ENCODE peak calls at places on chromosomes 12 and 14, in five cellular contexts. Z is H7, B is mucosa of descending colon, Q is suprapubic skin, I is GM06990. P is an unnamed sample.

GRCh38 chr14:73833530-73834257 is 17.9 kb upstream of the PTGR2 start:
- DNase-seq in Z (peak), I (no peak), B (no peak), Q (no peak), P (no peak)

GRCh38 chr14:74392616-74393570 is 33.1 kb downstream of the SYNDIG1L start:
- DNase-seq in B (no peak), I (no peak), Q (no peak), Z (no peak), P (no peak)

GRCh38 chr14:70904376-70904775 is 2.9 kb upstream of the PCNX1 start:
- DNase-seq in Z (no peak), I (no peak), Q (no peak), B (no peak), P (no peak)

GRCh38 chr14:44962573-44963528 is 861 bp downstream of the TOGARAM1 start:
- DNase-seq in I (no peak), B (peak), Z (peak), Q (peak), P (no peak)

GRCh38 chr14:97458302-97459137 is 661.3 kb downstream of the VRK1 start:
- DNase-seq in Q (peak), B (peak), Z (peak), I (peak), P (no peak)

GRCh38 chr14:22908601-22909000 is 10.3 kb downstream of the RBM23 start:
- DNase-seq in B (no peak), Q (no peak), I (no peak), Z (no peak), P (no peak)

GRCh38 chr12:12008232-12008850 is 62.4 kb upstream of the BCL2L14 start:
- DNase-seq in Z (peak), B (no peak), Q (no peak), I (peak), P (peak)

GRCh38 chr14:54565236-54566151 is 1.4 kb upstream of the SAMD4A start:
- DNase-seq in Z (peak), Q (peak), I (peak), B (peak), P (no peak)

GRCh38 chr12:31832740-31833540 is 104.1 kb upstream of the AMN1 start:
- DNase-seq in I (peak), B (peak), Z (no peak), Q (no peak), P (peak)

GRCh38 chr12:95942106-95942531 is 295 bp downstream of the CCDC38 start:
- DNase-seq in Z (no peak), Q (no peak), B (no peak), I (no peak), P (no peak)

GRCh38 chr12:47164730-47165439 is 85.1 kb upstream of the AMIGO2 start:
- DNase-seq in Q (no peak), Z (no peak), I (no peak), B (no peak), P (no peak)

GRCh38 chr14:59435106-59435505 is 30.1 kb downstream of the GPR135 start:
- DNase-seq in I (no peak), Q (no peak), B (no peak), Z (no peak), P (no peak)

GRCh38 chr14:57389646-57390036 is 745 bp upstream of the NAA30 start:
- DNase-seq in B (peak), I (no peak), Z (peak), Q (no peak), P (no peak)

GRCh38 chr12:109645708-109646107 is 67.9 kb upstream of the FAM222A start:
- DNase-seq in Q (no peak), Z (no peak), B (no peak), I (no peak), P (no peak)

GRCh38 chr14:33709286-33709685 is 241.6 kb downstream of the EGLN3 start:
- DNase-seq in Z (no peak), Q (no peak), B (no peak), I (no peak), P (no peak)

GRCh38 chr14:76109087-76109880 is 42.4 kb upstream of the GPATCH2L start:
- DNase-seq in Z (no peak), I (no peak), Q (no peak), B (no peak), P (no peak)

GRCh38 chr12:120225852-120226640 is 25.1 kb upstream of the RPLP0 start:
- DNase-seq in Q (no peak), B (peak), Z (peak), I (peak), P (no peak)

GRCh38 chr12:13154027-13154538 is 42.4 kb upstream of the EMP1 start:
- DNase-seq in I (no peak), Z (no peak), Q (no peak), B (no peak), P (no peak)

GRCh38 chr14:56244138-56244789 is 126.1 kb downstream of the PELI2 start:
- DNase-seq in I (no peak), Z (no peak), Q (no peak), B (no peak), P (no peak)

GRCh38 chr12:108374596-108375320 is 35.6 kb upstream of the CMKLR1 start:
- DNase-seq in Z (no peak), Q (no peak), B (no peak), I (no peak), P (no peak)

GRCh38 chr14:40656301-40656700 is 950.4 kb upstream of the LRFN5 start:
- DNase-seq in I (no peak), B (no peak), Z (no peak), Q (no peak), P (no peak)

GRCh38 chr14:61608245-61609142 is 86.8 kb upstream of the HIF1A start:
- DNase-seq in I (no peak), Z (no peak), Q (no peak), B (peak), P (no peak)

GRCh38 chr14:63952933-63953437 is 100.2 kb downstream of the SYNE2 start:
- DNase-seq in I (no peak), Q (no peak), Z (no peak), B (no peak), P (no peak)

GRCh38 chr12:26298785-26299621 is 103.6 kb downstream of the SSPN start:
- DNase-seq in I (peak), Q (no peak), Z (peak), B (peak), P (no peak)

GRCh38 chr12:106281056-106281782 is 21.3 kb upstream of the TCP11L2 start:
- DNase-seq in Q (no peak), Z (no peak), B (no peak), I (no peak), P (no peak)

GRCh38 chr12:64616221-64616620 is 5.9 kb downstream of the RASSF3 start:
- DNase-seq in Z (no peak), B (no peak), Q (no peak), I (no peak), P (no peak)

GRCh38 chr14:73290279-73290678 is 53.0 kb downstream of the PAPLN start:
- DNase-seq in I (peak), Q (no peak), Z (no peak), B (no peak), P (no peak)

GRCh38 chr12:13179159-13180074 is 17.1 kb upstream of the EMP1 start:
- DNase-seq in I (peak), B (peak), Z (peak), Q (peak), P (peak)

GRCh38 chr12:11862794-11863193 is 207.9 kb upstream of the BCL2L14 start:
- DNase-seq in I (no peak), B (no peak), Q (no peak), Z (no peak), P (no peak)

GRCh38 chr14:67911506-67911905 is 91.9 kb downstream of the RAD51B start:
- DNase-seq in Z (no peak), I (no peak), B (no peak), Q (no peak), P (no peak)

GRCh38 chr14:67908061-67908767 is 88.6 kb downstream of the RAD51B start:
- DNase-seq in I (no peak), Z (no peak), B (no peak), Q (no peak), P (no peak)
- H3K4me3 ChIP-seq in I (no peak), Z (no peak), B (no peak), Q (no peak), P (no peak)

DNA sequence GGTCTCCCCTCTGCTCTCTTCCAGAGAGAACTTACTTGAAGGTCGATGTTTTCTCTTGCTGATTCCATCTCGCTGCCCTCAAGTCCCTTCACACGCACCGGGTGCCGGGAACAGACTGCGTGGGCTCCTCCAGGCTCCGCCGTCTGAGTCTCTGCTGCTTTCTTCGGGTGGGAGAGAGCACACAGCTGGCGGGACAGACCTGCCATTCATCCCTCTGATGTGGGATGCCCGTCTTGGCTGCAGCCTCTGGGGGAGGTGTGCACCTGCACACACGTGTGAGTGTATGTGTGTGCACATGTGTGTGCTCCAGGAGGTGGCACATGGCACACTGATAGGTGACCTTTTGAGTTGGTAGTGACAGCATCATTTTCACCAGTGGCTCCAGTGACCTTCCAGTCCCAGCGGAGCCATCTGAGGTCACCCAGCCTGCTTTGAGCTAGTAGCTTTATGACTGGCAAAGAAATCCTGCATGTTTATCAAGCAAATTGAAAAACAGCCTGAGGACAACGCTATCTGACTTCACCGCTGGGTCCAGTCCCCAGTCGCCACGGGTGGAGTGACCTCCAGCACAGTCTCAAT is at the start of gene NINJ2:
- DNase-seq in B (no peak), Z (peak), Q (no peak), I (no peak), P (no peak)
- H3K4me3 ChIP-seq in B (no peak), Z (no peak), Q (peak), I (no peak), P (peak)

DNA sequence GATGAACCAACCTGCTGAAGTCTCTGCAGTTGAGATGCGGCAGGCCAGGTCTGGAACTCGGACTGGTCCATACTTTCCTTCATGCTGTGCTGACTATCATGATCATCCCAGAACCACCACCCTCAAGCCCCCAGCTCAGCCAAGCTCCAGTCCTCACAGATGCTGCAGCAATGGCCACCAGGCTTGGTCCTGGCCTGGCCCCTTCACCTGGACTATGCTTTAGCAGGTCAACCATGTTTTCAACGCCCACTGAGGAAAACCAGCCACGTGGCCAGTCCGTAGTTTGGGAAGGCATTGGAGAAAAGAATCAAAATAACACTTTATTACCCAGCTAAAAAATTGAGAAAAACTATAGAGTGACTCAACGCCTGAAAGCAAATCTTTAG is 1.4 kb downstream of the GPR68 start:
- DNase-seq in Z (no peak), B (no peak), I (no peak), Q (no peak), P (no peak)
- H3K4me3 ChIP-seq in Z (no peak), B (no peak), I (peak), Q (peak), P (peak)

GRCh38 chr12:118334939-118335567 is 37.7 kb downstream of the TAOK3 start:
- DNase-seq in Q (no peak), Z (no peak), I (no peak), B (no peak), P (no peak)

GRCh38 chr12:118337194-118337838 is 35.4 kb downstream of the TAOK3 start:
- DNase-seq in Z (no peak), Q (no peak), I (no peak), B (peak), P (no peak)

GRCh38 chr12:118334241-118334640 is 38.5 kb downstream of the TAOK3 start:
- DNase-seq in Q (no peak), B (no peak), I (no peak), Z (no peak), P (no peak)

GRCh38 chr12:118332511-118332910 is 40.2 kb downstream of the TAOK3 start:
- DNase-seq in I (no peak), Z (no peak), B (no peak), Q (no peak), P (no peak)

GRCh38 chr12:118336123-118336522 is 36.6 kb downstream of the TAOK3 start:
- DNase-seq in B (no peak), I (no peak), Z (no peak), Q (no peak), P (no peak)
- H3K4me3 ChIP-seq in B (no peak), I (no peak), Z (no peak), Q (no peak), P (no peak)

GRCh38 chr12:51850933-51851244 is 2.4 kb upstream of the FIGNL2 start:
- DNase-seq in I (no peak), Z (peak), B (no peak), Q (no peak), P (no peak)

GRCh38 chr12:51860986-51861385 is 12.5 kb upstream of the FIGNL2 start:
- DNase-seq in B (no peak), Q (no peak), Z (no peak), I (no peak), P (no peak)

GRCh38 chr12:51851408-51852097 is 3.0 kb upstream of the FIGNL2 start:
- DNase-seq in I (no peak), B (no peak), Z (peak), Q (no peak), P (peak)

GRCh38 chr12:51852404-51853137 is 4.1 kb upstream of the FIGNL2 start:
- DNase-seq in Z (peak), Q (no peak), I (no peak), B (no peak), P (no peak)

GRCh38 chr12:51855586-51856428 is 7.3 kb upstream of the FIGNL2 start:
- DNase-seq in Q (no peak), B (no peak), Z (peak), I (no peak), P (no peak)
- H3K4me3 ChIP-seq in Q (peak), B (no peak), Z (peak), I (no peak), P (no peak)